ENCODE peak calls at places on chromosome 1, in ten cellular contexts. E is Panc1, W is PC-3, P is AG10803, A is astrocyte, T is IMR-90, D is lower leg skin, R is WERI-Rb-1, Y is lower lobe of right lung, K is AG04450. M is an unnamed sample.

GRCh38 chr1:1842360-1843146 is 48.3 kb downstream of the GNB1 start:
- DNase-seq in E (no peak), W (no peak), P (no peak), A (no peak), T (no peak), D (no peak), R (no peak), Y (no peak), K (no peak), M (no peak)

GRCh38 chr1:183808296-183809027 is 3.5 kb downstream of the RGL1 start:
- DNase-seq in E (no peak), W (no peak), P (peak; percentile 44), A (no peak), T (no peak), D (no peak), R (no peak), Y (no peak), K (no peak), M (no peak)

GRCh38 chr1:200379431-200379755 is 30.4 kb downstream of the ZNF281 start:
- DNase-seq in E (peak; percentile 92), W (peak; percentile 99), P (peak; percentile 98), A (peak; percentile 95), T (peak; percentile 95), D (no peak), R (no peak), Y (no peak), K (peak; percentile 73), M (no peak)

GRCh38 chr1:232904566-232904965 is 45.8 kb upstream of the NTPCR start:
- DNase-seq in E (no peak), W (peak; percentile 85), P (peak; percentile 74), A (peak; percentile 84), T (peak; percentile 89), D (no peak), R (no peak), Y (no peak), K (peak; percentile 68), M (no peak)

GRCh38 chr1:108551157-108551862 is 8.6 kb upstream of the EEIG2 start:
- DNase-seq in E (no peak), W (peak; percentile 31), P (no peak), A (no peak), T (no peak), D (no peak), R (no peak), Y (no peak), K (no peak), M (no peak)

GRCh38 chr1:171788696-171789095 is 7.2 kb downstream of the METTL13 start:
- DNase-seq in E (no peak), W (peak; percentile 70), P (peak; percentile 92), A (peak; percentile 83), T (peak; percentile 88), D (no peak), R (no peak), Y (no peak), K (peak; percentile 41), M (no peak)

GRCh38 chr1:158334601-158335292 is 3.4 kb upstream of the CD1B start:
- DNase-seq in E (no peak), W (no peak), P (no peak), A (no peak), T (no peak), D (no peak), R (no peak), Y (no peak), K (no peak), M (no peak)

GRCh38 chr1:208291923-208292711 is 47.9 kb upstream of the PLXNA2 start:
- DNase-seq in E (no peak), W (no peak), P (peak; percentile 8), A (no peak), T (no peak), D (no peak), R (no peak), Y (no peak), K (no peak), M (no peak)

GRCh38 chr1:215992620-215993019 is 425.5 kb downstream of the KCTD3 start:
- DNase-seq in E (no peak), W (peak; percentile 72), P (peak; percentile 24), A (no peak), T (peak; percentile 43), D (no peak), R (no peak), Y (no peak), K (no peak), M (no peak)

GRCh38 chr1:31571340-31572295 is 4.7 kb upstream of the TINAGL1 start:
- DNase-seq in E (no peak), W (no peak), P (no peak), A (no peak), T (no peak), D (no peak), R (no peak), Y (no peak), K (no peak), M (no peak)

GRCh38 chr1:173867141-173867752 is 542 bp downstream of the GAS5 start:
- DNase-seq in E (no peak), W (no peak), P (no peak), A (no peak), T (no peak), D (no peak), R (peak; percentile 21), Y (no peak), K (no peak), M (no peak)

GRCh38 chr1:207619833-207620572 is 24.9 kb upstream of the CR1L start:
- DNase-seq in E (peak; percentile 27), W (peak; percentile 81), P (peak; percentile 60), A (peak; percentile 6), T (peak; percentile 51), D (no peak), R (no peak), Y (no peak), K (peak; percentile 10), M (no peak)

GRCh38 chr1:228465134-228465533 is 22.0 kb upstream of the RNF187 start:
- DNase-seq in E (no peak), W (no peak), P (no peak), A (no peak), T (no peak), D (no peak), R (no peak), Y (no peak), K (no peak), M (no peak)
- H3K4me3 ChIP-seq in E (peak overlapping the region; percentile 54), W (no peak overlapping the region), P (peak overlapping the region; percentile 47), A (peak overlapping the region; percentile 51), T (peak overlapping the region; percentile 54), D (no peak overlapping the region), R (no peak overlapping the region), Y (peak overlapping the region; percentile 25), K (peak overlapping the region; percentile 63), M (peak overlapping the region; percentile 33)

DNA sequence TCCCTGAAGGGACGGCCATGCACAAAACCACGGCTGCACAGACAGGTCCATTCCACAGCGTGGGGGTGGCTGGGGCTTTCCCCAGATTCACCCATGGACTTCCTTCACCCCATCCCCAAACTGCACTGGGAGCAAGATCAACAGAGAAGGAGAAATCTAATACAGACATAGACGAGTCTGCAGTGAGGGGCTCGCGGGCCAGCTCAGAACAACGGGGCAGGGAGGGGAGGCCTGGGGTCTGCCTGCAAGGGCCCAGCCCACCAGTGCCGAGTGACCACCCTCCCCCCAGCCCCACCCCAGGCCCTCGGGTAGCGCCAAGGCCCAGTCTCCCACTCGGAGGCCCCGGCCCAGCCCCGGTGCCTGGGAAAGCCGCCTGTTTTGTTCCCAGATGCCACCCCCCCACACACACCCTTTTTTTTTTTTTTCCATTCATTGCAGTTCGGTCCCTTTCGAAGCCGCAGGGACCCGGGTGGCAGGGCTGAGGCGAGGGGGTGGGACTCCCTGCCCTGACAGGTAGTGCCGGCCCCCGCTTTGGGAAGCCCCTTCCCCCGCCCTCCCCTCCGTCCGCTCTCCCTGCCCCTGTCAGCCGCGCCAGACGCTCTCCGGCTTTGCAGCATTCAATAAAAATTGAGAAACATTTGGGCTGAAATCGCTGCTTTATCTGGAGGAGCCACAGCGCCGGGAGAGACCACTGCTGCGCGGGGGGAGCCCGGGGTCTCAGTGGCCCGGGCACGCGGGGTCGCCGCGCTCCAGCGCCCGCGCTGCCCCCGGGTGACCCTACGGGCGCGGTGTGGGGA is 550 bp upstream of the EPHB2 start:
- DNase-seq in E (no peak), W (peak; percentile 51), P (peak; percentile 72), A (peak; percentile 46), T (peak; percentile 64), D (no peak), R (peak; percentile 44), Y (peak; percentile 67), K (no peak), M (no peak)
- H3K4me3 ChIP-seq in E (peak overlapping the region; percentile 47), W (peak overlapping the region; percentile 69), P (peak overlapping the region; percentile 46), A (peak overlapping the region; percentile 39), T (peak overlapping the region; percentile 70), D (no peak overlapping the region), R (peak overlapping the region; percentile 48), Y (peak overlapping the region; percentile 48), K (peak overlapping the region; percentile 69), M (peak overlapping the region; percentile 60)

DNA sequence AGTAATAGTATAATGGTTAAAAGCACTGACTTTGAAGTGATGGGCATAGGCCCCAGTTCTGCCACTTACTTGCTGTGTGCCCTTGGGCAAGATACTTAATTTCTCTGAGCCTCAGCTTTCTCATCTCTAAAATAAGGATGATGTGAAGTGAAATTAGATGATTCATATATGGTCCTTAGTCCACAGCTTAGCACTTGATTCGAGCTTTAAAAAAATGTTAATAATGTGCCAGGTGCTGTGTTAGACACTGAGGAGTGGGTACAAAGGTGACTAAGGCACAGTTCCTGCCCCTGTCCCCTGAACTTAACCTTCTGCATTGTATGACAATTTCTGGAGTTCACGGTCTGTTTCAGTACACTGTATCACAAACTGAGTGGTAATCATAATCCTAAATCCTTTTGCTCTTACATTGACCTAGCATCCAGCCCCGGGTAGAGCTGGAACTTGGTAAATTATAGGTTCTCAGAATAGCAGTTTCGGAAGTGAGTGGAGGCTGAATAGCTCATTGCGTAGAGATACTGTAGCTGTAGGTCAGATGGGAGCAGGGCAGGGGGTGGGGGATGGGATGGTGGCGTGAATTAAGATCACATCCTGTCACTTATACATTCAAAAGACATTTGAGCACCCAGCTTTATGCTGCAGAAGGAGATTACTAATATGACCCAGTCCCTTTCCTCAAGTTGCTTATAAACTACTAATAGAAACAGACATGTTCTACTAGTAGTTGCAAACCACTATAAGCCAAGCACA is 1.5 kb downstream of the ZNF691 start:
- DNase-seq in E (no peak), W (no peak), P (no peak), A (no peak), T (no peak), D (no peak), R (no peak), Y (no peak), K (no peak), M (no peak)
- H3K4me3 ChIP-seq in E (no peak overlapping the region), W (peak overlapping the region; percentile 79), P (peak overlapping the region; percentile 90), A (no peak overlapping the region), T (no peak overlapping the region), D (no peak overlapping the region), R (no peak overlapping the region), Y (peak overlapping the region; percentile 98), K (peak overlapping the region; percentile 95), M (no peak overlapping the region)

GRCh38 chr1:25799758-25800537 is at the start of gene SELENON:
- DNase-seq in E (no peak), W (peak; percentile 39), P (peak; percentile 43), A (peak; percentile 48), T (peak; percentile 28), D (no peak), R (peak; percentile 69), Y (peak; percentile 86), K (no peak), M (no peak)
- H3K4me3 ChIP-seq in E (peak within 1 kb of the TSS; percentile 59), W (peak within 1 kb of the TSS; percentile 78), P (peak within 1 kb of the TSS; percentile 73), A (peak within 1 kb of the TSS; percentile 64), T (peak within 1 kb of the TSS; percentile 87), D (peak within 1 kb of the TSS; percentile 69), R (peak within 1 kb of the TSS; percentile 51), Y (peak within 1 kb of the TSS; percentile 62), K (peak within 1 kb of the TSS; percentile 75), M (peak within 1 kb of the TSS; percentile 42)

M was measured in RWPE2.